ENCODE peak calls at places on chromosomes 7 and 10, in five cellular contexts. One of them, this sample, is unnamed.

GRCh38 chr7:140646931-140647647 is 6.5 kb upstream of the DENND2A start:
- DNase-seq in GM12878: no peak
- DNase-seq in transverse colon: peak
- DNase-seq in suprapubic skin: peak
- DNase-seq in HCT116: peak
- DNase-seq in this sample: peak

GRCh38 chr7:51080622-51081269 is 235.9 kb downstream of the COBL start:
- DNase-seq in suprapubic skin: no peak
- DNase-seq in transverse colon: no peak
- DNase-seq in HCT116: no peak
- DNase-seq in GM12878: no peak
- DNase-seq in this sample: no peak

GRCh38 chr7:35776686-35777085 is 24.2 kb upstream of the SEPTIN7 start:
- DNase-seq in GM12878: no peak
- DNase-seq in HCT116: no peak
- DNase-seq in transverse colon: no peak
- DNase-seq in suprapubic skin: no peak
- DNase-seq in this sample: no peak

GRCh38 chr10:68132391-68132790 is 23.1 kb downstream of the MYPN start:
- DNase-seq in suprapubic skin: no peak
- DNase-seq in GM12878: no peak
- DNase-seq in HCT116: no peak
- DNase-seq in transverse colon: no peak
- DNase-seq in this sample: no peak

GRCh38 chr10:112896722-112897121 is 53.3 kb upstream of the TCF7L2 start:
- DNase-seq in GM12878: no peak
- DNase-seq in HCT116: no peak
- DNase-seq in transverse colon: no peak
- DNase-seq in suprapubic skin: no peak
- DNase-seq in this sample: no peak

GRCh38 chr10:67933199-67933598 is 48.7 kb downstream of the SIRT1 start:
- DNase-seq in transverse colon: no peak
- DNase-seq in suprapubic skin: no peak
- DNase-seq in GM12878: no peak
- DNase-seq in HCT116: no peak
- DNase-seq in this sample: no peak

GRCh38 chr7:7815395-7815794 is 97.0 kb upstream of the RPA3 start:
- DNase-seq in suprapubic skin: no peak
- DNase-seq in GM12878: no peak
- DNase-seq in HCT116: no peak
- DNase-seq in transverse colon: no peak
- DNase-seq in this sample: no peak

GRCh38 chr7:106039486-106040060 is 72.5 kb downstream of the SYPL1 start:
- DNase-seq in suprapubic skin: no peak
- DNase-seq in HCT116: no peak
- DNase-seq in GM12878: no peak
- DNase-seq in transverse colon: peak
- DNase-seq in this sample: no peak

GRCh38 chr10:79397051-79397450 is 48.4 kb downstream of the ZCCHC24 start:
- DNase-seq in suprapubic skin: no peak
- DNase-seq in transverse colon: no peak
- DNase-seq in HCT116: no peak
- DNase-seq in GM12878: no peak
- DNase-seq in this sample: peak

GRCh38 chr10:11298116-11298515 is 280.4 kb downstream of the CELF2 start:
- DNase-seq in HCT116: no peak
- DNase-seq in suprapubic skin: no peak
- DNase-seq in transverse colon: no peak
- DNase-seq in GM12878: no peak
- DNase-seq in this sample: no peak

GRCh38 chr10:89235073-89235798 is 16.3 kb downstream of the LIPA start:
- DNase-seq in GM12878: no peak
- DNase-seq in suprapubic skin: peak
- DNase-seq in HCT116: no peak
- DNase-seq in transverse colon: peak
- DNase-seq in this sample: no peak

GRCh38 chr7:129370812-129371211 is 63.4 kb upstream of the STRIP2 start:
- DNase-seq in suprapubic skin: no peak
- DNase-seq in transverse colon: no peak
- DNase-seq in GM12878: no peak
- DNase-seq in HCT116: no peak
- DNase-seq in this sample: no peak

GRCh38 chr10:114593240-114593792 is 64.8 kb downstream of the ABLIM1 start:
- DNase-seq in HCT116: no peak
- DNase-seq in suprapubic skin: no peak
- DNase-seq in GM12878: no peak
- DNase-seq in transverse colon: no peak
- DNase-seq in this sample: no peak

GRCh38 chr10:8618834-8619233 is 564.3 kb downstream of the GATA3 start:
- DNase-seq in transverse colon: no peak
- DNase-seq in GM12878: no peak
- DNase-seq in suprapubic skin: no peak
- DNase-seq in HCT116: no peak
- DNase-seq in this sample: no peak

GRCh38 chr10:117373848-117374505 is 1.3 kb downstream of the PDZD8 start:
- DNase-seq in HCT116: no peak
- DNase-seq in GM12878: no peak
- DNase-seq in suprapubic skin: peak
- DNase-seq in transverse colon: peak
- DNase-seq in this sample: peak

GRCh38 chr7:77516085-77516484 is 21.0 kb upstream of the PTPN12 start:
- DNase-seq in GM12878: no peak
- DNase-seq in suprapubic skin: no peak
- DNase-seq in transverse colon: no peak
- DNase-seq in HCT116: no peak
- DNase-seq in this sample: no peak

GRCh38 chr7:69190738-69191137 is 407.5 kb upstream of the AUTS2 start:
- DNase-seq in suprapubic skin: no peak
- DNase-seq in transverse colon: no peak
- DNase-seq in HCT116: no peak
- DNase-seq in GM12878: no peak
- DNase-seq in this sample: no peak

GRCh38 chr10:31762306-31762705 is 166.3 kb downstream of the ARHGAP12 start:
- DNase-seq in GM12878: no peak
- DNase-seq in HCT116: no peak
- DNase-seq in transverse colon: no peak
- DNase-seq in suprapubic skin: no peak
- DNase-seq in this sample: no peak

GRCh38 chr7:99551329-99551728 is 585 bp downstream of the FAM200A start:
- DNase-seq in transverse colon: no peak
- DNase-seq in suprapubic skin: no peak
- DNase-seq in HCT116: no peak
- DNase-seq in GM12878: no peak
- DNase-seq in this sample: no peak

GRCh38 chr10:17780727-17781126 is 28.4 kb upstream of the MRC1 start:
- DNase-seq in GM12878: no peak
- DNase-seq in transverse colon: no peak
- DNase-seq in suprapubic skin: no peak
- DNase-seq in HCT116: no peak
- DNase-seq in this sample: no peak

GRCh38 chr7:98617051-98617959 is at the start of gene NPTX2:
- DNase-seq in transverse colon: peak
- DNase-seq in suprapubic skin: no peak
- DNase-seq in HCT116: no peak
- DNase-seq in GM12878: no peak
- DNase-seq in this sample: no peak

GRCh38 chr10:27564381-27564780 is 60.3 kb downstream of the RAB18 start:
- DNase-seq in GM12878: no peak
- DNase-seq in transverse colon: no peak
- DNase-seq in HCT116: no peak
- DNase-seq in suprapubic skin: no peak
- DNase-seq in this sample: no peak

GRCh38 chr7:56033671-56034432 is 17.4 kb downstream of the PSPH start:
- DNase-seq in GM12878: peak
- DNase-seq in suprapubic skin: no peak
- DNase-seq in transverse colon: peak
- DNase-seq in HCT116: peak
- DNase-seq in this sample: peak

GRCh38 chr7:5065107-5065407 is 19.4 kb downstream of the RBAK start:
- DNase-seq in GM12878: no peak
- DNase-seq in HCT116: no peak
- DNase-seq in transverse colon: no peak
- DNase-seq in suprapubic skin: no peak
- DNase-seq in this sample: no peak

GRCh38 chr10:133038276-133038823 is 49.4 kb upstream of the ADGRA1 start:
- DNase-seq in suprapubic skin: no peak
- DNase-seq in GM12878: no peak
- DNase-seq in transverse colon: no peak
- DNase-seq in HCT116: no peak
- DNase-seq in this sample: no peak

GRCh38 chr7:16660702-16661464 is 14.9 kb downstream of the BZW2 start:
- DNase-seq in HCT116: no peak
- DNase-seq in transverse colon: no peak
- DNase-seq in GM12878: no peak
- DNase-seq in suprapubic skin: no peak
- DNase-seq in this sample: no peak

GRCh38 chr10:91787810-91788209 is 10.4 kb upstream of the TNKS2 start:
- DNase-seq in GM12878: no peak
- DNase-seq in HCT116: no peak
- DNase-seq in transverse colon: no peak
- DNase-seq in suprapubic skin: no peak
- DNase-seq in this sample: no peak

GRCh38 chr10:93150289-93150688 is 76.6 kb downstream of the CYP26A1 start:
- DNase-seq in suprapubic skin: no peak
- DNase-seq in HCT116: no peak
- DNase-seq in transverse colon: no peak
- DNase-seq in GM12878: no peak
- DNase-seq in this sample: no peak

GRCh38 chr7:36904101-36904500 is 179.8 kb upstream of the AOAH start:
- DNase-seq in transverse colon: no peak
- DNase-seq in GM12878: no peak
- DNase-seq in suprapubic skin: no peak
- DNase-seq in HCT116: no peak
- DNase-seq in this sample: no peak

GRCh38 chr7:436367-437128 is 83.1 kb downstream of the PDGFA start:
- DNase-seq in GM12878: no peak
- DNase-seq in suprapubic skin: no peak
- DNase-seq in HCT116: no peak
- DNase-seq in transverse colon: no peak
- DNase-seq in this sample: no peak

GRCh38 chr7:139426258-139427028 is 57.0 kb downstream of the KLRG2 start:
- DNase-seq in transverse colon: no peak
- DNase-seq in suprapubic skin: no peak
- DNase-seq in HCT116: no peak
- DNase-seq in GM12878: no peak
- DNase-seq in this sample: no peak

GRCh38 chr10:13820591-13821377 is 234.0 kb downstream of the PRPF18 start:
- DNase-seq in transverse colon: no peak
- DNase-seq in HCT116: no peak
- DNase-seq in GM12878: no peak
- DNase-seq in suprapubic skin: no peak
- DNase-seq in this sample: no peak
- TF ChIP-seq POLR2AphosphoS5 in transverse colon: no peak
- TF ChIP-seq POLR2AphosphoS5 in HCT116: no peak
- TF ChIP-seq POLR2AphosphoS5 in GM12878: no peak
- TF ChIP-seq POLR2AphosphoS5 in suprapubic skin: no peak
- TF ChIP-seq POLR2AphosphoS5 in this sample: no peak

GRCh38 chr10:74417397-74417796 is 266.4 kb downstream of the ADK start:
- DNase-seq in transverse colon: no peak
- DNase-seq in suprapubic skin: no peak
- DNase-seq in HCT116: no peak
- DNase-seq in GM12878: no peak
- DNase-seq in this sample: no peak

GRCh38 chr10:74424565-74424964 is 273.5 kb downstream of the ADK start:
- DNase-seq in suprapubic skin: no peak
- DNase-seq in GM12878: no peak
- DNase-seq in transverse colon: no peak
- DNase-seq in HCT116: no peak
- DNase-seq in this sample: no peak

GRCh38 chr10:74415440-74415839 is 264.4 kb downstream of the ADK start:
- DNase-seq in suprapubic skin: no peak
- DNase-seq in transverse colon: no peak
- DNase-seq in HCT116: no peak
- DNase-seq in GM12878: no peak
- DNase-seq in this sample: no peak

GRCh38 chr10:74418285-74418872 is 267.4 kb downstream of the ADK start:
- DNase-seq in suprapubic skin: no peak
- DNase-seq in HCT116: no peak
- DNase-seq in transverse colon: no peak
- DNase-seq in GM12878: no peak
- DNase-seq in this sample: no peak

GRCh38 chr10:74419491-74420466 is 268.8 kb downstream of the ADK start:
- DNase-seq in transverse colon: peak
- DNase-seq in suprapubic skin: no peak
- DNase-seq in HCT116: peak
- DNase-seq in GM12878: peak
- DNase-seq in this sample: no peak
- TF ChIP-seq POLR2A in transverse colon: no peak
- TF ChIP-seq POLR2A in suprapubic skin: no peak
- TF ChIP-seq POLR2A in HCT116: no peak
- TF ChIP-seq POLR2A in GM12878: no peak
- TF ChIP-seq POLR2A in this sample: no peak

GRCh38 chr10:81828251-81828650 is 46.7 kb upstream of the NRG3 start:
- DNase-seq in suprapubic skin: no peak
- DNase-seq in HCT116: no peak
- DNase-seq in transverse colon: no peak
- DNase-seq in GM12878: no peak
- DNase-seq in this sample: no peak

DNA sequence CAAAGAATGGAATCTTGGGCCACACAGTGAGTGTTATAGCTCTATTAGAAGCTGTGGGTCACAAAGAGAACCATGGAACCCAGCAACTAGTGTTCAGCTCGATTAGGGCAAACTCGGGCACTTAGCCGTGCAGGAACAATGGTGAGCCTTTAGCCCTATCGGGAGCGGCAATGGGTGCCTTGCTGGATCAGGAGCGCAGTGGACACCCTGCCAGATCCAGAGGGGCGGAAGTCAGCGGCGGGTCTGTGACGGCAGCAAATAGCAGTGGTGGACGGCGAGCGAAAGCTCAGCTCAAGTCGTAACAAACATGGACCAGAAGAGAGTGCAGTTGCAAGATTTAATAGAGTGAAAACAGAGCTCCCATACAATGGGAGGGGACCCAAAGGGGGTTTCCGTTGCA is 43.9 kb upstream of the NRG3 start:
- DNase-seq in transverse colon: no peak
- DNase-seq in GM12878: no peak
- DNase-seq in suprapubic skin: no peak
- DNase-seq in HCT116: no peak
- DNase-seq in this sample: no peak
- H3K4me3 ChIP-seq in transverse colon: no peak
- H3K4me3 ChIP-seq in GM12878: no peak
- H3K4me3 ChIP-seq in suprapubic skin: no peak
- H3K4me3 ChIP-seq in HCT116: no peak
- H3K4me3 ChIP-seq in this sample: no peak

DNA sequence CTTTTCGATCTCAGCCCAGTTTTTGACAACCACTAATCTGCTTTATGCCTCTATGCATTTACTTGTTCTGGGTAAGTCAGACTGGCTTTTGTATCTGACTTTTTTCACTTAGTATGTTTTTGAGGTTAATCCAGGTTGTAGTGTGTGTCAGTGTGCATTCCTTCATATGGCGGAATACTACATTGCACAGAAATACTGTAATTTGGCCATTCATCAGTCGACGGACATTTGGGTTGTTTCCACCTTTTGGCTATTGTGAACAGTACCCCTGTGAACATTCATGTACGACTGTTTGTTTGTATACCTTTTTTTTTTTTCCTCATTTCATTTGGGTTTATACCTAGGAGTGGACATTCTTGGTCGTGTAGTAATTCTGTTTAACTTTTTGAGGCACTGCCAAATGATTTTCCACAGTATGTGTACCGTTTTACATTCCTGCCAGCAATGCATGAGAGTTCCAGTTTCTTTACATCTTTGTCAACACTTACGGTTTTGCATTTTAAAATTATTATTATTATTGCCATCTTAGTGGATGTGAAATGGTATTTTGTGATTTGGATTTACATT is 57.4 kb downstream of the MKLN1 start:
- DNase-seq in HCT116: no peak
- DNase-seq in GM12878: no peak
- DNase-seq in transverse colon: no peak
- DNase-seq in suprapubic skin: no peak
- DNase-seq in this sample: no peak
- TF ChIP-seq POLR2AphosphoS5 in HCT116: no peak
- TF ChIP-seq POLR2AphosphoS5 in GM12878: no peak
- TF ChIP-seq POLR2AphosphoS5 in transverse colon: no peak
- TF ChIP-seq POLR2AphosphoS5 in suprapubic skin: no peak
- TF ChIP-seq POLR2AphosphoS5 in this sample: no peak

This sample was measured in spleen.